ENCODE peak calls at places on chromosomes 7 and 10, in eight cellular contexts. U is G401; H is EL; J is stimulated activated CD4-positive, alpha-beta T cell treated with anti-CD3 and anti-CD28 coated beads, Interleukin-12 subunit alpha, Interleukin-12 subunit beta, amount 100 ng/mL, for 24 hours; W is caudate nucleus; G is transverse colon; S is type B pancreatic cell; D is amygdala. R is an unnamed sample.

GRCh38 chr10:71039551-71039950 is 151.2 kb upstream of the PCBD1 start:
- DNase-seq in S (no peak), J (no peak), U (no peak), D (no peak), W (no peak), H (no peak), G (no peak), R (no peak)

GRCh38 chr7:130893441-130893894 is 159.5 kb upstream of the KLF14 start:
- DNase-seq in D (peak), J (no peak), S (no peak), W (no peak), G (no peak), H (peak), U (no peak), R (no peak)

GRCh38 chr10:112376578-112376855 is 2.6 kb downstream of the ACSL5 start:
- DNase-seq in G (no peak), D (no peak), H (no peak), W (no peak), S (no peak), U (no peak), J (no peak), R (no peak)

GRCh38 chr10:45404770-45405120 is 30.7 kb downstream of the ALOX5 start:
- DNase-seq in D (no peak), H (no peak), S (no peak), J (no peak), U (no peak), G (no peak), W (no peak), R (no peak)

GRCh38 chr10:4515711-4516110 is 310.3 kb upstream of the AKR1E2 start:
- DNase-seq in U (peak), S (no peak), J (no peak), D (no peak), G (no peak), H (no peak), W (no peak), R (no peak)

GRCh38 chr10:114548662-114549061 is 109.4 kb downstream of the ABLIM1 start:
- DNase-seq in S (no peak), W (no peak), H (peak), D (no peak), G (peak), U (peak), J (no peak), R (no peak)

GRCh38 chr10:48684792-48685651 is at the start of gene WDFY4:
- DNase-seq in H (no peak), S (peak), G (peak), D (no peak), W (no peak), J (no peak), U (no peak), R (no peak)

GRCh38 chr7:73746378-73746777 is 7.8 kb upstream of the ABHD11 start:
- DNase-seq in J (no peak), U (peak), D (no peak), H (no peak), W (no peak), G (no peak), S (no peak), R (no peak)

GRCh38 chr10:22345301-22346086 is at the start of gene SPAG6:
- DNase-seq in W (no peak), J (no peak), H (no peak), U (no peak), G (peak), D (no peak), S (peak), R (peak)

GRCh38 chr7:106462365-106462859 is 177.6 kb upstream of the NAMPT start:
- DNase-seq in W (no peak), D (no peak), J (no peak), H (peak), S (no peak), U (peak), G (no peak), R (no peak)

GRCh38 chr7:4084271-4084670 is 597.8 kb upstream of the FOXK1 start:
- DNase-seq in J (no peak), D (no peak), U (no peak), W (no peak), H (no peak), G (no peak), S (no peak), R (no peak)

GRCh38 chr10:78624791-78625190 is 444.0 kb upstream of the ZMIZ1 start:
- DNase-seq in S (no peak), D (no peak), U (no peak), W (no peak), H (no peak), J (no peak), G (no peak), R (no peak)

GRCh38 chr10:79444243-79445119 is 943 bp downstream of the ZCCHC24 start:
- DNase-seq in W (no peak), J (peak), U (no peak), D (no peak), G (peak), H (peak), S (no peak), R (no peak)

GRCh38 chr10:32105782-32106382 is 49.7 kb upstream of the KIF5B start:
- DNase-seq in H (no peak), W (no peak), U (no peak), J (no peak), S (no peak), D (no peak), G (no peak), R (no peak)

GRCh38 chr7:18978108-18978495 is 139.3 kb downstream of the TWIST1 start:
- DNase-seq in D (no peak), S (no peak), G (no peak), W (no peak), H (peak), J (no peak), U (no peak), R (no peak)

GRCh38 chr10:103590744-103591291 is 97.3 kb downstream of the NEURL1 start:
- DNase-seq in H (no peak), D (no peak), W (no peak), J (no peak), U (no peak), S (no peak), G (no peak), R (no peak)

GRCh38 chr7:30660331-30661255 is 21.7 kb downstream of the CRHR2 start:
- DNase-seq in W (no peak), G (no peak), H (no peak), U (peak), D (no peak), J (no peak), S (no peak), R (no peak)

R was measured in mesothelial cell of epicardium.